ENCODE peak calls at places on chromosomes 13 and 19, in four cellular contexts. G is stimulated activated CD8-positive, alpha-beta memory T cell treated with anti-CD3 and anti-CD28 coated beads, Interleukin-15, amount 100 ng/mL, for 4 hours; A is cerebellar nuclear complex; W is memory B cell. P is an unnamed sample.

GRCh38 chr13:113732961-113733950 is 25.8 kb upstream of the TMEM255B start:
- DNase-seq in G (no peak), A (no peak), W (no peak), P (no peak)

GRCh38 chr19:16773259-16773658 is 53.6 kb downstream of the NWD1 start:
- DNase-seq in G (no peak), A (no peak), W (no peak), P (no peak)

GRCh38 chr13:46906440-46906839 is 9.6 kb upstream of the HTR2A start:
- DNase-seq in G (no peak), A (no peak), W (no peak), P (no peak)

GRCh38 chr19:24142771-24143170 is 55.8 kb downstream of the ZNF254 start:
- DNase-seq in G (no peak), A (no peak), W (no peak), P (no peak)

GRCh38 chr19:8501547-8501946 is 893 bp downstream of the PRAM1 start:
- DNase-seq in G (no peak), A (no peak), W (no peak), P (no peak)

GRCh38 chr19:17292301-17293074 is 10.7 kb downstream of the ABHD8 start:
- DNase-seq in G (peak), A (no peak), W (peak), P (peak)

GRCh38 chr13:21297452-21297851 is 121.0 kb downstream of the MRPL57 start:
- DNase-seq in G (no peak), A (no peak), W (no peak), P (no peak)

GRCh38 chr13:47069133-47069532 is 172.3 kb upstream of the HTR2A start:
- DNase-seq in G (no peak), A (no peak), W (no peak), P (no peak)

GRCh38 chr19:5181331-5181730 is 159.3 kb downstream of the PTPRS start:
- DNase-seq in G (no peak), A (no peak), W (no peak), P (no peak)

GRCh38 chr19:18274776-18275356 is 614 bp upstream of the IQCN start:
- DNase-seq in G (no peak), A (no peak), W (peak), P (peak)

GRCh38 chr19:57789288-57789687 is 19.8 kb downstream of the ZNF586 start:
- DNase-seq in G (no peak), A (no peak), W (no peak), P (no peak)

GRCh38 chr13:99415851-99416331 is 85.4 kb upstream of the TM9SF2 start:
- DNase-seq in G (no peak), A (no peak), W (no peak), P (no peak)

GRCh38 chr19:42335971-42336370 is 10.5 kb downstream of the MEGF8 start:
- DNase-seq in G (no peak), A (no peak), W (no peak), P (no peak)

GRCh38 chr19:8373867-8374813 is 10.2 kb downstream of the ANGPTL4 start:
- DNase-seq in G (no peak), A (no peak), W (no peak), P (no peak)

GRCh38 chr19:29610574-29611271 is 4.6 kb downstream of the POP4 start:
- DNase-seq in G (peak), A (no peak), W (peak), P (peak)

GRCh38 chr19:13788991-13789390 is 6.3 kb upstream of the ZSWIM4 start:
- DNase-seq in G (no peak), A (no peak), W (no peak), P (peak)

GRCh38 chr13:45527699-45528462 is 63.1 kb downstream of the COG3 start:
- DNase-seq in G (no peak), A (no peak), W (no peak), P (no peak)

GRCh38 chr19:19538077-19538764 is at the start of gene CILP2:
- DNase-seq in G (no peak), A (no peak), W (peak), P (no peak)

GRCh38 chr19:21202865-21203494 is 61.1 kb downstream of the ZNF431 start:
- DNase-seq in G (no peak), A (no peak), W (no peak), P (peak)

GRCh38 chr13:112132619-112133018 is 65.7 kb downstream of the SOX1 start:
- DNase-seq in G (no peak), A (no peak), W (no peak), P (no peak)

P was measured in cardiac fibroblast.